ENCODE peak calls at places on chromosomes 7 and 10, in eight cellular contexts. R is posterior cingulate gyrus; A is stimulated activated CD4-positive, alpha-beta T cell treated with anti-CD3 and anti-CD28 coated beads, Interleukin-4, amount 100 ng/mL, for 4 hours; N is adipocyte; G is memory B cell; Q is AG09319; B is activated T-helper 9 cell treated with anti-CD3 and anti-CD28 coated beads, Interleukin-2, amount 50 U/mL, for 16 hours; V is neural crest cell. Y is an unnamed sample.

GRCh38 chr10:110820321-110820814 is 51.4 kb upstream of the PDCD4 start:
- DNase-seq in R (peak; percentile 88), A (no peak), N (peak; percentile 47), G (no peak), Q (no peak), B (no peak), V (no peak), Y (no peak)

GRCh38 chr7:78768859-78769258 is 684.6 kb downstream of the MAGI2 start:
- DNase-seq in R (no peak), A (no peak), N (peak; percentile 34), G (no peak), Q (no peak), B (no peak), V (no peak), Y (no peak)

GRCh38 chr10:18859659-18860058 is 188.9 kb upstream of the MALRD1 start:
- DNase-seq in R (no peak), A (no peak), N (no peak), G (no peak), Q (no peak), B (no peak), V (no peak), Y (no peak)

GRCh38 chr7:40570218-40570617 is 435.4 kb downstream of the SUGCT start:
- DNase-seq in R (no peak), A (no peak), N (no peak), G (no peak), Q (no peak), B (no peak), V (no peak), Y (no peak)

GRCh38 chr10:31171402-31172120 is 139.9 kb upstream of the ZNF438 start:
- DNase-seq in R (no peak), A (no peak), N (peak; percentile 39), G (no peak), Q (peak; percentile 49), B (no peak), V (no peak), Y (no peak)

GRCh38 chr10:99528256-99528866 is 4.4 kb upstream of the NKX2-3 start:
- DNase-seq in R (no peak), A (no peak), N (no peak), G (no peak), Q (no peak), B (no peak), V (no peak), Y (no peak)

GRCh38 chr10:91694170-91694794 is 61.4 kb upstream of the PPP1R3C start:
- DNase-seq in R (no peak), A (no peak), N (peak; percentile 45), G (peak; percentile 9), Q (no peak), B (no peak), V (no peak), Y (peak; percentile 71)

GRCh38 chr10:21604651-21605050 is 70.6 kb downstream of the MLLT10 start:
- DNase-seq in R (no peak), A (no peak), N (no peak), G (peak; percentile 9), Q (no peak), B (no peak), V (no peak), Y (no peak)

GRCh38 chr7:121219031-121219430 is 109.8 kb upstream of the WNT16 start:
- DNase-seq in R (no peak), A (no peak), N (no peak), G (no peak), Q (no peak), B (no peak), V (no peak), Y (no peak)

GRCh38 chr7:18890134-18890533 is 227.3 kb downstream of the TWIST1 start:
- DNase-seq in R (no peak), A (no peak), N (peak; percentile 68), G (no peak), Q (no peak), B (no peak), V (no peak), Y (peak; percentile 95)

GRCh38 chr10:30759423-30759822 is 129.9 kb upstream of the LYZL2 start:
- DNase-seq in R (no peak), A (no peak), N (peak; percentile 79), G (no peak), Q (no peak), B (no peak), V (no peak), Y (peak; percentile 61)

GRCh38 chr7:17095001-17095574 is 203.4 kb upstream of the AHR start:
- DNase-seq in R (no peak), A (no peak), N (peak; percentile 67), G (no peak), Q (peak; percentile 97), B (no peak), V (no peak), Y (peak; percentile 97)

GRCh38 chr7:3064077-3064476 is 20.4 kb upstream of the CARD11 start:
- DNase-seq in R (no peak), A (no peak), N (no peak), G (no peak), Q (no peak), B (no peak), V (no peak), Y (no peak)

GRCh38 chr10:3777876-3778707 is 6.9 kb downstream of the KLF6 start:
- DNase-seq in R (no peak), A (no peak), N (no peak), G (peak; percentile 21), Q (no peak), B (no peak), V (no peak), Y (no peak)

Y was measured in PC-3.